ENCODE peak calls at places on chromosomes 3 and 15, in six cellular contexts. Q is naive thymus-derived CD4-positive, alpha-beta T cell; O is tibial artery; J is fibroblast of lung; Z is neural progenitor cell; X is Caco-2. L is an unnamed sample.
A peak's percentile ranks its signal among the peaks of the same experiment; 100 is the strongest.

GRCh38 chr15:94631608-94632007 is 400.2 kb downstream of the MCTP2 start:
- DNase-seq in Q (no peak), O (no peak), J (no peak), Z (no peak), X (no peak), L (no peak)

GRCh38 chr3:1326546-1326945 is 233.7 kb downstream of the CNTN6 start:
- DNase-seq in Q (no peak), O (no peak), J (no peak), Z (no peak), X (no peak), L (no peak)

GRCh38 chr3:36525115-36525711 is 144.9 kb downstream of the STAC start:
- DNase-seq in Q (no peak), O (no peak), J (no peak), Z (no peak), X (no peak), L (peak; percentile 25)

GRCh38 chr15:74781673-74782595 is at the start of gene CSK:
- DNase-seq in Q (peak; percentile 70), O (peak; percentile 58), J (peak; percentile 61), Z (peak; percentile 90), X (peak; percentile 76), L (peak; percentile 84)

GRCh38 chr3:175493296-175493695 is 634.2 kb downstream of the NAALADL2 start:
- DNase-seq in Q (no peak), O (no peak), J (no peak), Z (no peak), X (no peak), L (no peak)

GRCh38 chr15:25439456-25439836 is 622 bp upstream of the UBE3A start:
- DNase-seq in Q (no peak), O (no peak), J (peak; percentile 43), Z (no peak), X (no peak), L (no peak)

GRCh38 chr3:138657508-138657907 is 48.9 kb downstream of the FAIM start:
- DNase-seq in Q (no peak), O (no peak), J (no peak), Z (no peak), X (no peak), L (no peak)

GRCh38 chr3:77602722-77603121 is 562.8 kb downstream of the ROBO2 start:
- DNase-seq in Q (no peak), O (no peak), J (no peak), Z (no peak), X (peak; percentile 2), L (no peak)

GRCh38 chr15:48720646-48721045 is 75.1 kb upstream of the FBN1 start:
- DNase-seq in Q (no peak), O (peak; percentile 30), J (peak; percentile 13), Z (no peak), X (no peak), L (peak; percentile 54)

GRCh38 chr15:48721061-48721810 is 75.7 kb upstream of the FBN1 start:
- DNase-seq in Q (no peak), O (no peak), J (peak; percentile 58), Z (no peak), X (no peak), L (no peak)

GRCh38 chr15:48719668-48720067 is 74.2 kb upstream of the FBN1 start:
- DNase-seq in Q (no peak), O (no peak), J (no peak), Z (no peak), X (no peak), L (no peak)

GRCh38 chr15:48722764-48723661 is 77.5 kb upstream of the FBN1 start:
- DNase-seq in Q (no peak), O (no peak), J (peak; percentile 78), Z (no peak), X (no peak), L (peak; percentile 51)

GRCh38 chr15:48723964-48724363 is 78.5 kb upstream of the FBN1 start:
- DNase-seq in Q (no peak), O (no peak), J (no peak), Z (no peak), X (no peak), L (no peak)
- H3K4me1 ChIP-seq in Q (no peaks in the 10 kb centered on the region), O (no peaks in the 10 kb centered on the region), J (peaks cover 7% of the 10 kb centered on the region), Z (peaks cover 5% of the 10 kb centered on the region), X (peaks cover 10% of the 10 kb centered on the region), L (no peaks in the 10 kb centered on the region)

DNA sequence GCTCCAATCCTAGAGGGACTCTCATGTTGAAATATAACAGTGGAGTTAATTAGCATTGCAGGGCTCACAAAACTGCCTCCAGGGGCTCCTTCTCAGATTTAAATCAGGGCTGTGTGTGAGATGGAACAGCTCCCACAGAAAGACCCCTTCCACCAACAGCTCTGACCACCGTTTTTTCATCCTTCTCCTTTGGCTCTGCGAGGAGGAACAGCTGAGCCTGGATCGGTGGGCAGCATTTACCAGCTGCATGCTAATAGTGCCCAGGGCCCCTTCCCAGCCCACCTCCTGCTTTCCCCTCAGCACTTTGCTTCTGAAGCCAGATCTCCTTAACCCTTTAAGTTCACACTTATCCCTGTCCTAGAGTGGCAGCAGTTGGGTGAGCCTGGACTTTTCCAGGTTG is 119.2 kb upstream of the UBE2E1 start:
- DNase-seq in Q (no peak), O (no peak), J (no peak), Z (no peak), X (no peak), L (no peak)
- H3K4me1 ChIP-seq in Q (no peaks in the 10 kb centered on the region), O (peaks cover 15% of the 10 kb centered on the region), J (peaks cover 12% of the 10 kb centered on the region), Z (peaks cover 11% of the 10 kb centered on the region), X (no peaks in the 10 kb centered on the region), L (no peaks in the 10 kb centered on the region)

GRCh38 chr15:91944334-91944733 is 90.8 kb downstream of the SLCO3A1 start:
- DNase-seq in Q (no peak), O (no peak), J (no peak), Z (no peak), X (no peak), L (no peak)
- H3K4me1 ChIP-seq in Q (peaks cover 11% of the 10 kb centered on the region), O (peaks cover 79% of the 10 kb centered on the region), J (peaks cover 25% of the 10 kb centered on the region), Z (peaks cover 36% of the 10 kb centered on the region), X (peaks cover 27% of the 10 kb centered on the region), L (peaks cover 72% of the 10 kb centered on the region)

GRCh38 chr3:8767667-8768363 is 1.6 kb downstream of the OXTR start:
- DNase-seq in Q (no peak), O (no peak), J (peak; percentile 11), Z (peak; percentile 42), X (peak; percentile 63), L (peak; percentile 17)
- H3K4me1 ChIP-seq in Q (no peaks in the 10 kb centered on the region), O (peaks cover 24% of the 10 kb centered on the region), J (peaks cover 3% of the 10 kb centered on the region), Z (peaks cover 6% of the 10 kb centered on the region), X (peaks cover 9% of the 10 kb centered on the region), L (no peaks in the 10 kb centered on the region)

DNA sequence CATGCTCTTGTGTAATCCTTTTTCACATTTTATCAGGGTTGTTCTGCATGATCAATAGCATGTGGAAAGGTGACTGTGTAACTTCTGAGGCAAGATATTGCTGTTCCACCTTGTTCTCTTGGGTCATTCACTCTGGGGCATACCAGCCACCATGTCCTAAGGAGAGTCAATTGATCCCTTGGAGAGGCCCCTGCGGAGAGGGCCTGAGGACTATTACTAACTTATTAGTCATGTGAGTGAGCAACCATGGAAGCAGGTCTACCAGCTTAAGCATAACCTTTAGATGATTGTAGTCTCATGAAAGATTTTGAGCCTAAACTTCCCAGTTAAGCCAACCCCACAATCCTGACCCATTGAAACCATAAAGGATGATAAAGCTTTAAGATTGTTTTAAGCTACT is 22.0 kb upstream of the COL6A5 start:
- DNase-seq in Q (no peak), O (no peak), J (no peak), Z (no peak), X (no peak), L (no peak)
- H3K4me1 ChIP-seq in Q (no peaks in the 10 kb centered on the region), O (no peaks in the 10 kb centered on the region), J (no peaks in the 10 kb centered on the region), Z (no peaks in the 10 kb centered on the region), X (no peaks in the 10 kb centered on the region), L (no peaks in the 10 kb centered on the region)

GRCh38 chr3:178960191-178960590 is 111.4 kb downstream of the ZMAT3 start:
- DNase-seq in Q (no peak), O (no peak), J (peak; percentile 72), Z (no peak), X (no peak), L (no peak)
- H3K4me1 ChIP-seq in Q (no peaks in the 10 kb centered on the region), O (no peaks in the 10 kb centered on the region), J (no peaks in the 10 kb centered on the region), Z (no peaks in the 10 kb centered on the region), X (peaks cover 5% of the 10 kb centered on the region), L (no peaks in the 10 kb centered on the region)

GRCh38 chr3:73556520-73557371 is 68.0 kb downstream of the PDZRN3 start:
- DNase-seq in Q (no peak), O (no peak), J (peak; percentile 55), Z (no peak), X (no peak), L (peak; percentile 35)
- H3K4me1 ChIP-seq in Q (no peaks in the 10 kb centered on the region), O (peaks cover 84% of the 10 kb centered on the region), J (peaks cover 17% of the 10 kb centered on the region), Z (peaks cover 8% of the 10 kb centered on the region), X (peaks cover 24% of the 10 kb centered on the region), L (peaks cover 30% of the 10 kb centered on the region)

DNA sequence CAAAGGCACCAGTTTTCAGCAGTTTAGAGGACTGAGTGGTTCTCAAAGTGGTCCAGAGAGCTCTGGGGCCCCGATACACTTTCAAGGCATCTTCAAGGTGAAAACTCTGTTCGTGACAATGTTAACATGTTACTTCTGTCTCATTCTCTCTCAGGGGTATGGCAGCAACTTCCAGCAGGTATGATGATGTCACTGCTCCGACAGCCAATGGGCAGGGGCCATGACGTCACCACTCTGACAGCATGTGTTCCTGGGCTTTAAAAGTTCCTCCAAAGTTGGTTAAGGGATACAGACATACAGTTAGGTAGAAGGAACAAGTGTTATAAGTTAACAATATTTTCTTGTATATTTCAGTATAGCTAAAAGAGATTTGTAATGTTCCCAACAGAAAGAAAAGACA is 87.8 kb downstream of the KLF15 start:
- DNase-seq in Q (no peak), O (no peak), J (no peak), Z (no peak), X (no peak), L (no peak)
- H3K4me1 ChIP-seq in Q (no peaks in the 10 kb centered on the region), O (peaks cover 76% of the 10 kb centered on the region), J (peaks cover 14% of the 10 kb centered on the region), Z (peaks cover 25% of the 10 kb centered on the region), X (peaks cover 40% of the 10 kb centered on the region), L (peaks cover 16% of the 10 kb centered on the region)

L was measured in cardiac muscle cell.